ENCODE peak calls at places on chromosomes 1 and 21, in six cellular contexts. V is H1, N is GM12891, W is HepG2, P is GM12878, T is K562. D is an unnamed sample.

GRCh38 chr1:24018611-24019580 is 38.8 kb upstream of the SRSF10 start:
- DNase-seq in V (peak), N (no peak), W (peak), P (no peak), T (peak), D (no peak)

GRCh38 chr1:10508511-10508951 is 33.8 kb downstream of the PEX14 start:
- DNase-seq in V (peak), N (no peak), W (no peak), P (no peak), T (no peak), D (no peak)

GRCh38 chr1:206559661-206559995 is 52.3 kb downstream of the RASSF5 start:
- DNase-seq in V (no peak), N (no peak), W (no peak), P (no peak), T (peak), D (no peak)

GRCh38 chr21:20997308-20997632 is 939 bp upstream of the NCAM2 start:
- DNase-seq in V (peak), N (no peak), W (no peak), P (no peak), T (no peak), D (no peak)

GRCh38 chr1:100578201-100578600 is 40.3 kb downstream of the GPR88 start:
- DNase-seq in V (no peak), N (no peak), W (no peak), P (no peak), T (no peak), D (no peak)

GRCh38 chr1:48222501-48223242 is at the start of gene SLC5A9:
- DNase-seq in V (no peak), N (no peak), W (peak), P (no peak), T (no peak), D (no peak)

GRCh38 chr1:110185181-110185580 is 24.9 kb upstream of the KCNC4 start:
- DNase-seq in V (no peak), N (no peak), W (no peak), P (no peak), T (no peak), D (no peak)

GRCh38 chr1:66247415-66248208 is 286.3 kb upstream of the SGIP1 start:
- DNase-seq in V (no peak), N (no peak), W (no peak), P (no peak), T (no peak), D (no peak)

GRCh38 chr21:29196021-29196663 is 65.7 kb downstream of the MAP3K7CL start:
- DNase-seq in V (no peak), N (peak), W (peak), P (peak), T (peak), D (peak)

GRCh38 chr1:64242895-64243756 is 39.7 kb downstream of the UBE2U start:
- DNase-seq in V (no peak), N (no peak), W (peak), P (no peak), T (no peak), D (no peak)

GRCh38 chr21:42063578-42064521 is 7.3 kb upstream of the UMODL1 start:
- DNase-seq in V (no peak), N (no peak), W (no peak), P (peak), T (no peak), D (peak)

GRCh38 chr1:29236993-29237905 is 927 bp downstream of the PTPRU start:
- DNase-seq in V (peak), N (no peak), W (peak), P (no peak), T (no peak), D (no peak)

GRCh38 chr1:23664837-23665795 is 26.5 kb upstream of the RPL11 start:
- DNase-seq in V (no peak), N (peak), W (peak), P (peak), T (peak), D (no peak)

GRCh38 chr1:42806171-42806570 is 10.8 kb upstream of the ERMAP start:
- DNase-seq in V (no peak), N (no peak), W (no peak), P (no peak), T (no peak), D (no peak)

GRCh38 chr1:31763671-31764306 is 351 bp downstream of the ADGRB2 start:
- DNase-seq in V (no peak), N (no peak), W (no peak), P (no peak), T (no peak), D (no peak)

GRCh38 chr1:59871746-59872145 is 54.8 kb downstream of the CYP2J2 start:
- DNase-seq in V (no peak), N (no peak), W (no peak), P (no peak), T (no peak), D (no peak)

GRCh38 chr1:29518183-29518835 is 282.0 kb downstream of the PTPRU start:
- DNase-seq in V (no peak), N (no peak), W (no peak), P (no peak), T (no peak), D (no peak)

GRCh38 chr1:231724041-231724440 is 97.5 kb downstream of the DISC1 start:
- DNase-seq in V (no peak), N (no peak), W (no peak), P (no peak), T (no peak), D (no peak)

GRCh38 chr1:46451948-46452930 is 37.4 kb upstream of the DMBX1 start:
- DNase-seq in V (no peak), N (no peak), W (no peak), P (no peak), T (no peak), D (no peak)

GRCh38 chr1:110616587-110616986 is 10.4 kb upstream of the KCNA2 start:
- DNase-seq in V (no peak), N (no peak), W (no peak), P (no peak), T (peak), D (no peak)

GRCh38 chr1:17958704-17959103 is 148.9 kb upstream of the IGSF21 start:
- DNase-seq in V (no peak), N (no peak), W (no peak), P (no peak), T (no peak), D (no peak)

GRCh38 chr1:97139512-97139911 is 417.9 kb downstream of the PTBP2 start:
- DNase-seq in V (no peak), N (no peak), W (no peak), P (no peak), T (no peak), D (no peak)

GRCh38 chr21:42818328-42818749 is 61.0 kb downstream of the WDR4 start:
- DNase-seq in V (peak), N (no peak), W (peak), P (no peak), T (peak), D (no peak)

GRCh38 chr1:236282159-236282716 is 480 bp upstream of the ERO1B start:
- DNase-seq in V (no peak), N (no peak), W (no peak), P (no peak), T (no peak), D (no peak)

GRCh38 chr1:184395370-184395769 is 8.5 kb downstream of the C1orf21 start:
- DNase-seq in V (no peak), N (no peak), W (no peak), P (no peak), T (no peak), D (no peak)

GRCh38 chr1:76465030-76465429 is 390.5 kb downstream of the ST6GALNAC3 start:
- DNase-seq in V (no peak), N (no peak), W (no peak), P (no peak), T (no peak), D (no peak)

GRCh38 chr1:42210421-42211133 is 46.0 kb upstream of the GUCA2A start:
- DNase-seq in V (no peak), N (no peak), W (no peak), P (no peak), T (no peak), D (no peak)

GRCh38 chr1:182181167-182181572 is 119.7 kb upstream of the ZNF648 start:
- DNase-seq in V (no peak), N (no peak), W (no peak), P (no peak), T (no peak), D (no peak)

GRCh38 chr1:197862221-197862620 is 40.2 kb upstream of the C1orf53 start:
- DNase-seq in V (no peak), N (no peak), W (no peak), P (no peak), T (no peak), D (no peak)

GRCh38 chr1:46675549-46676314 is 4.1 kb downstream of the TEX38 start:
- DNase-seq in V (no peak), N (no peak), W (no peak), P (no peak), T (no peak), D (no peak)

GRCh38 chr21:39087238-39087975 is 95.8 kb downstream of the PSMG1 start:
- DNase-seq in V (no peak), N (no peak), W (no peak), P (no peak), T (no peak), D (no peak)

GRCh38 chr1:99811075-99811474 is 39.1 kb upstream of the AGL start:
- DNase-seq in V (no peak), N (no peak), W (no peak), P (no peak), T (no peak), D (no peak)

GRCh38 chr21:43291347-43291950 is 122.6 kb downstream of the CRYAA start:
- DNase-seq in V (no peak), N (no peak), W (no peak), P (no peak), T (no peak), D (no peak)

GRCh38 chr1:31413405-31414005 is 492 bp downstream of the SERINC2 start:
- DNase-seq in V (peak), N (no peak), W (no peak), P (no peak), T (no peak), D (no peak)

GRCh38 chr1:85568660-85569059 is 11.9 kb upstream of the CCN1 start:
- DNase-seq in V (no peak), N (no peak), W (no peak), P (no peak), T (no peak), D (no peak)

DNA sequence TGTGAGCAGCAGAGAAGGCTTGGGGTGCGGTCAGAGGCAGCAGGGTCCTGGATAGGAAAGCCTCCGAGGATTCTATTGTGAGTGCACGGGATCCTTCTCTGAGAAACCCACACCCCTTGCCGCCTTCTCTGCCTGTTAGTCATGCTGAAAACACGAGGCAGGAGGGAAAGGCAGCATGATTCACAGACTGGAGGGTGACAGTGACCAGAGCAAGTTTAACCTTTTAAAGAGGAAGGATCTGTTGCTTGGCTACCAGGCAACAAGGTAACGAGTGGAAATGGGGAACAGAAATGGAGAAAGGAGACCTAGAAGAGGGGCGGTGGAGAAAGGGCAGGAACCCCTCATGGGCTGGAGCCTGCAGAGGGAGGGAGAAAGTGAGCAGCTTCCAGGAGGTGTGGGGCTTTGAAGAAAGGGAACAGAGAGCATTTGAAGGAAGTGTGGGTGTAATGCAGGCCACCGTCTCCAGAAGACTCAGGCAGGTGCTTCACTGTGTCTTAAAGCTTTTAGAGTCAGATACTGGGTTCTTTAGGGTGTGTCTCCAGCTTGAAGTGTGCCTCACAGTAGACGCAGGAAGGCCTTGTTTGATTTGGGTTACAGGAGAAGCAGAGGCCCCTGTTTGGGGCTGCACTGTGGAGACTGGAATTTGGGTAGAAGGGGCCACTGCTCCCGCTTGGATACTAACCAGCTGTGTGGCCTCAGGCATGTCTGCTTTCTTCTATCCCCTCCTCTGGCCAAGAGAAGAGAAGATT is 19.1 kb downstream of the OPTC start:
- DNase-seq in V (peak), N (peak), W (peak), P (no peak), T (no peak), D (peak)
- TF ChIP-seq POLR2AphosphoS5 in V (no peak), N (no peak), W (no peak), P (no peak), T (no peak), D (no peak)

DNA sequence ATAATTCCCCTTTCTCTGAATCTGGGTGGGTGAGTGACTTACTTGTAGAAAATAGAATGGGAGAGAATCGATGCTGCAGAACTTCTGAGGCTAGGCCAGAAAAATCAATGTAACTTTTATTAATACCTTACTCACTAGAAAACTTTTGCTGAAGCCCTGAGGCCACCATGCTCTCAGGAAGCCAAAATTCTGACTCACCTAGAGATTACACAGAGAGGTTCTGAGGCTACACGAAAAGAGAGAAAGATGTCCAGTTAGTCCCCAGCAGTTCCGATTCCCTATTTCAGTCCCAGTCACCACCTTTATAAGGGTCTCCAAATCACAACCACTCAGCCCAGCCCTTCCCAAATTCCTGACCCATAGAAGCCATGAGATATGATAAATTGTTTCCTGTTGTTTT is 135.2 kb downstream of the NTPCR start:
- DNase-seq in V (no peak), N (no peak), W (no peak), P (no peak), T (no peak), D (no peak)
- TF ChIP-seq TAF1 in V (no peak), N (no peak), W (no peak), P (no peak), T (no peak), D (no peak)

GRCh38 chr1:19273106-19273843 is 15.3 kb downstream of the AKR7A3 start:
- DNase-seq in V (no peak), N (no peak), W (no peak), P (no peak), T (no peak), D (no peak)
- TF ChIP-seq POLR2A in V (no peak), N (no peak), W (no peak), P (no peak), T (no peak), D (no peak)

GRCh38 chr1:2459757-2460156 is 16.3 kb upstream of the PLCH2 start:
- DNase-seq in V (no peak), N (no peak), W (no peak), P (no peak), T (no peak), D (no peak)
- TF ChIP-seq POLR2AphosphoS5 in V (no peak), N (no peak), W (no peak), P (no peak), T (no peak), D (no peak)

DNA sequence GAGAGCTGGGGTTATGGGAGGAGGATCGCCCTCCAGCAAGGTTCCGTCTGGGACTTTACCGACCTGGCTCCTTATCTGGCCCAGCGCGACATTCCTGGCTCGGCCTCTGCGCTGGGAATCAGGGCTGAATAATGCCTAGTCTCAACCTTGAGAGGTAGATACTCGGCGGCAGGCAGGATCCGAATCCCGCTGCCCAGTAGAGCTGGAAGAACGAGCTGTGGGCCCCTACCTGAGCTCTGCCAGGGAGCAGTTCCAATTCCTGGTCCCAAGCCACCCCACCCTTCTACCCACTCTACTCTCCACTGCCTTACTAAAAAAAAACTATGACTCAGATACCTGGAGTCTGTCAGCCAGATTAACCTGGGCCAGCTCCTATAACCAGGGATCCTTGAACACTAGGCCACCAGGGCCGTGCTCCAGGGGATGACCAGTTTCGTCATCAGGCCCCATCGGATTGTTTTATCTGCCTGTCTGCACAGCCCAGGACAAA is 53.6 kb downstream of the RHBG start:
- DNase-seq in V (no peak), N (no peak), W (no peak), P (no peak), T (peak), D (no peak)
- TF ChIP-seq TAF1 in V (peak), N (no peak), W (no peak), P (no peak), T (no peak), D (no peak)

DNA sequence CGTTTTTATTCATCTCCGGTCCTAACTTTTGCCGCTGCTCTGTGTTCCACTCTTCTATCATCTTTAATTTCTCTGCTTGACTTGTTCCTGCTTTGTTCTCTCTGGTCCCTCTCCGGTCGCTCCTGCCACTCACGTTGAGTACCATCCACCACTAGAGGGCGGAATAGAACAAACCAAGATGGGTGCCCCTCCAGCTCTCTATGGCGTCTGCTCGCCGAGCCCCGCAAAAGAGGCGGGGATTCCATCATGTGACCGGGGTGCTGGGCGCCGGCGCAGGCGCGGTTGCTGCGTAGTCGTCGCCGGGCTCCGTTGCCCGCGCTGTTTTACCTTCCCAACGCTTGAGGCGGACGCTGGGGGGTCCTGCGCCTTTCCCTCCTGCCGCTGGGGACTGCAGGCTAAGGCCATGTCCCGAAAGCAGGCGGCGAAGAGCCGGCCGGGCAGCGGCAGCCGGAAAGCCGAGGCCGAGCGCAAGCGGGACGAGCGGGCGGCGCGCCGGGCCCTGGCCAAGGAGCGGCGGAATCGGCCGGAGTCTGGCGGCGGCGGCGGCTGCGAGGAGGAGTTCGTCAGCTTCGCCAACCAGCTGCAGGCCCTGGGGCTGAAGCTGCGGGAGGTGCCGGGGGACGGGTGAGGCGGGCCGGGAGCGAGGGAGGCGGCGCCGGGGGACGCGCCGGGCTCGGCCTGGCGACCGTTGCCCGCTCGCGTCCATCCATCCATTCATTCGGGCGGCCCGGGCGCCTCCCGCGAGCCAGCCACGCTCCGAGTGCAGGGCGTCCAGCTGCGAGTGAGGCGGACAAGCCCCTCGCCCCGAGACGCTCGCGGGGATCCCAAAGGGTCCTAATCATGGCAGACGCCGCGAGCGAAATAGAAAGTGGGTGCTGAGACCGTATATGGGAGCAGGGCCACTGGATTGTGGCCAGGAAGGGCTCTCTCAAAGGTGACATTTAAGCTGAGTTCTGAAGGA is at the start of gene OTUD3:
- DNase-seq in V (peak), N (peak), W (peak), P (peak), T (peak), D (peak)
- TF ChIP-seq POLR2A in V (peak), N (peak), W (peak), P (peak), T (peak), D (peak)